ENCODE peak calls at places on chromosomes 16 and 17, in five cellular contexts. R is thoracic aorta, T is lung microvascular endothelial cell, F is mesenteric fat pad, C is SK-MEL-5. O is an unnamed sample.

GRCh38 chr16:14325921-14326401 is 254.8 kb downstream of the MRTFB start:
- DNase-seq in F (no peak), C (no peak), R (no peak), T (no peak), O (no peak)

GRCh38 chr17:81951785-81952684 is 5.0 kb upstream of the MYADML2 start:
- DNase-seq in F (no peak), R (no peak), C (no peak), T (no peak), O (no peak)

GRCh38 chr17:76005263-76006149 is 4.9 kb downstream of the CDK3 start:
- DNase-seq in T (peak; percentile 76), R (peak; percentile 19), C (peak; percentile 92), F (no peak), O (peak; percentile 92)

GRCh38 chr17:45147581-45148182 is 593 bp upstream of the HEXIM1 start:
- DNase-seq in F (no peak), C (peak; percentile 94), R (no peak), T (peak; percentile 92), O (peak; percentile 79)

GRCh38 chr16:4942481-4942880 is 5.5 kb upstream of the PPL start:
- DNase-seq in R (no peak), T (no peak), F (no peak), C (no peak), O (no peak)

GRCh38 chr17:70137451-70138230 is 31.7 kb upstream of the KCNJ2 start:
- DNase-seq in C (peak; percentile 98), F (no peak), R (peak; percentile 4), T (peak; percentile 41), O (no peak)

GRCh38 chr16:24906199-24906808 is 60.5 kb downstream of the SLC5A11 start:
- DNase-seq in F (no peak), R (no peak), T (peak; percentile 54), C (peak; percentile 32), O (no peak)

GRCh38 chr17:34645636-34646035 is 66.3 kb downstream of the TMEM132E start:
- DNase-seq in R (no peak), F (no peak), C (no peak), T (no peak), O (peak; percentile 67)

GRCh38 chr17:48024149-48025039 is 13.2 kb downstream of the COPZ2 start:
- DNase-seq in F (peak; percentile 90), C (no peak), R (no peak), T (peak; percentile 8), O (no peak)

GRCh38 chr17:64240261-64240740 is 22.8 kb downstream of the TEX2 start:
- DNase-seq in R (no peak), T (no peak), F (no peak), C (no peak), O (no peak)

GRCh38 chr16:89177501-89177900 is 6.0 kb downstream of the CDH15 start:
- DNase-seq in C (no peak), R (no peak), F (no peak), T (no peak), O (no peak)

GRCh38 chr17:19309701-19310100 is 52.8 kb downstream of the B9D1 start:
- DNase-seq in F (no peak), T (no peak), C (no peak), R (no peak), O (no peak)

GRCh38 chr16:86214326-86215232 is 295.7 kb upstream of the FOXF1 start:
- DNase-seq in T (peak; percentile 16), C (no peak), R (no peak), F (peak; percentile 83), O (peak; percentile 11)

GRCh38 chr17:7989781-7990655 is 12.4 kb upstream of the GUCY2D start:
- DNase-seq in T (peak; percentile 66), C (peak; percentile 78), F (peak; percentile 94), R (peak; percentile 53), O (peak; percentile 74)

O was measured in mesothelial cell of epicardium.